ENCODE peak calls at places on chromosomes 11 and 22, in five cellular contexts. V, U, B, L and K are unnamed samples.
A peak's percentile ranks its signal among the peaks of the same experiment; 100 is the strongest.

GRCh38 chr11:45209904-45210699 is 63.7 kb downstream of the PRDM11 start:
- DNase-seq in V (peak; percentile 64), U (peak; percentile 45), L (peak; percentile 53), B (peak; percentile 73), K (no peak)

GRCh38 chr11:67534070-67534679 is 10.9 kb upstream of the CABP2 start:
- DNase-seq in L (no peak), U (no peak), V (no peak), B (no peak), K (no peak)

GRCh38 chr11:95485115-95485900 is 254.3 kb upstream of the SESN3 start:
- DNase-seq in L (no peak), V (no peak), U (no peak), B (no peak), K (no peak)

GRCh38 chr22:23418159-23418788 is 161.8 kb downstream of the IGLL1 start:
- DNase-seq in V (no peak), L (no peak), U (peak; percentile 17), B (no peak), K (no peak)

GRCh38 chr11:128095459-128096096 is 491.8 kb downstream of the ETS1 start:
- DNase-seq in B (no peak), L (no peak), U (no peak), V (no peak), K (no peak)

GRCh38 chr11:1345752-1346513 is 36.5 kb upstream of the TOLLIP start:
- DNase-seq in L (no peak), U (peak; percentile 17), B (peak; percentile 1), V (no peak), K (peak; percentile 62)

GRCh38 chr22:38085056-38085455 is 1.1 kb upstream of the SLC16A8 start:
- DNase-seq in L (no peak), V (no peak), B (no peak), U (no peak), K (no peak)

GRCh38 chr11:107017433-107018227 is 646 bp downstream of the GUCY1A2 start:
- DNase-seq in B (peak; percentile 50), L (no peak), U (no peak), V (peak; percentile 13), K (no peak)

GRCh38 chr11:33147559-33147958 is 13.7 kb downstream of the CSTF3 start:
- DNase-seq in U (no peak), B (no peak), V (no peak), L (no peak), K (no peak)

GRCh38 chr11:95563859-95564258 is 225.7 kb downstream of the FAM76B start:
- DNase-seq in V (no peak), B (no peak), U (no peak), L (no peak), K (no peak)

GRCh38 chr11:130413383-130414106 is 14.9 kb downstream of the ADAMTS8 start:
- DNase-seq in L (no peak), V (no peak), U (no peak), B (no peak), K (no peak)

DNA sequence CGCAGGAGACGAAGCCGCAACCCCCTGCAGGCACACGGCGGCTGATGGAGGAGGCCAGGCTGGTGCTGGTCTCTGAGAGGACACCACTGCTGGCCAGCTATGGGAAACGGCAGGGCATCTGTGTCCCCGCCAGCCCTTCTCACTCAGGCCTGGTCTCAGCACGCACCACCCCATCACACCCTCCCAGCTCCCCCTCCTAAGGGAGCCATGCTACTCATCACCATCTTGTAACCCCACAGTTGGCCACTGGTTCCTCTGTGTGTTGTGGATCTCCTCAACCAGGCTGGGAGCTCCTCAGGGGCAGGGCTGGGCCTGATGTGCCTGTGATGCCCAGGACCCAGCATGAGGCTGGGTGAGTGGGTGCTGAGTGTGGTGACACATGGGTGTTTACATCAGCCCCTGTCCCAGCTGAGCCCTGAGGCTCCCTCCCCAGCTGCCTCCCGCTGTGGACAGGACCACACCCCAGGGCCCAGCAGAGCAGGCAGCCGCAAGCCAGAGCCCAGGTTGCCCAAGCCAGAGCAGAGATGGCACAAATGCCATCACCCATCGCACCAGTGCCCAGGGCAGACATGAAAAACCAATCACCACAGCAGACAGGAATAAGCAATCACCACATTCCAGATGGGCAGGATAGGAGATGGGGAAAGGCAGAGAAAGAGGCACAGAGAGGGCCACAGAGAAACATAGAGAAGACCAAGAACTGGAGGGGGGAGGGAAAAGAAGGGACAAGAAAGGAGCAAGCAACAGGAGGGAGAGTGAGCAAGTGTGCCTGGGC is 8.2 kb downstream of the ARVCF start:
- DNase-seq in U (no peak), V (no peak), L (no peak), B (no peak), K (no peak)
- H3K4me3 ChIP-seq in U (no peak overlapping the region), V (no peak overlapping the region), L (no peak overlapping the region), B (no peak overlapping the region), K (no peak overlapping the region)

DNA sequence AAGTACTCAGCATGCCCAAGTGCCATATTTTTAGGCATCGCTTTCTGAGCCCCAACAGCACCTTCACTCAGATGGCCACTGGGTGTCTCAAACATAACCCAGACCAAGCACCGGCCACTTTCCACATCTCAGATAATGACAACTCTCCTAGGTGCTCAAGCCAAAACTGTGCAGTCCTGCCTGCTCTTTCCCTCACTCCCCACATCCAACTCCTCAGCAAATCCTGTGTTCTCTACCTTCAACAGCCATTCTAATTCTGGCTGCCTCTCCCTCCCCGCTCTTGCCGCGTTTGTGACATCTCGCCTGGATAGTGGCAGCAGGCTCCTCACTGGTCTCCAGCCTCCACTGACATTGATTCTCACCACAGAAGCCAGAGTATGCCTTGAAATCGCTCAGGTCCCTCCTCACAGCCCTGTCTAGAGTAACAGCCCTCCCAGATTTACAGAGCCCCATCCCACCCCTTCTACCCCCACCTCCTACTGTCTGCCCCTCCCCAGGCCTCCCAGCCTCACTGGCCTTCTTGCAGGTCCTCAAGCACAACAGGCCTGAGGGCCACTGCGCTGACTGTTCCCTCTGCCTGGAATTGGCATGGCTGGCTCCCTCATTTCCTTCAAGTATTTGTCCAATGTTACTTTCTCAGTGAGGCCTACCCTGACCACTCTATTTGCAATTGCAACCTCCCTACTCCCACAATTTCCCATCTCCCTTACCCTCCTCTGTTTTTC is 1.3 kb upstream of the PHETA2 start:
- DNase-seq in U (no peak), V (no peak), B (no peak), L (no peak), K (no peak)
- TF ChIP-seq CTCF in U (no peak), V (no peak), B (no peak), L (no peak), K (no peak)

GRCh38 chr11:65113361-65113756 is 1.7 kb downstream of the TM7SF2 start:
- DNase-seq in V (no peak), B (peak; percentile 55), U (no peak), L (no peak), K (no peak)

GRCh38 chr11:65112226-65112550 is 516 bp downstream of the TM7SF2 start:
- DNase-seq in B (no peak), L (no peak), U (no peak), V (no peak), K (no peak)

GRCh38 chr11:65112551-65113360 is 1.1 kb downstream of the TM7SF2 start:
- DNase-seq in V (no peak), U (peak; percentile 75), L (no peak), B (peak; percentile 69), K (no peak)

GRCh38 chr11:65114538-65115171 is 2.8 kb downstream of the ZNHIT2 start:
- DNase-seq in U (no peak), L (no peak), B (peak; percentile 4), V (no peak), K (no peak)

DNA sequence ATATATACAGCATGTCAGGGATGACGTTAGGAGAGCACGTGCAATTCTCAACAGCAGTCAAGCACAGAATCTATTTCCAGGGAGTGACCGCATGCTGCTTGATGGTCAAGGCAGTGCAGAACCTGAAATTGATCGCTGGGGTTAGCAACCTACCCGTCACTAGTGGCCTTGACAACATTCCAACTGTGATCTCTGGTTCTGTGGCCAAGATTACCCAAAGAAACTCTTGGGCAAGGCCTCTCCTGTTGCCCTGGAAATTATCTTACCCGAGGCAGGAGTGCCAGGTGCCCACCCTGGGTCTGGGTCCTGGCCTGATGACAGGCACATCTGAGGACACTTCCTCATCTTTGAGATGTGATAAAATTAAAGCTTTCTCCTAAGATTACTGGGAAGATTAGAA is 2.2 kb downstream of the TM7SF2 start:
- DNase-seq in L (no peak), B (peak; percentile 93), V (no peak), U (no peak), K (no peak)
- TF ChIP-seq POLR2A in L (no peak), B (no peak), V (no peak), U (no peak), K (no peak)

GRCh38 chr11:47233989-47234668 is 14.5 kb downstream of the ACP2 start:
- DNase-seq in V (no peak), U (no peak), B (peak; percentile 58), L (no peak), K (no peak)
- H3K4me3 ChIP-seq in V (no peak overlapping the region), U (peak overlapping the region; percentile 26), B (no peak overlapping the region), L (peak overlapping the region; percentile 17), K (no peak overlapping the region)

GRCh38 chr11:41201156-41201555 is 258.3 kb downstream of the LRRC4C start:
- DNase-seq in V (no peak), U (peak; percentile 26), L (no peak), B (no peak), K (no peak)
- TF ChIP-seq CTCF in V (no peak), U (no peak), L (no peak), B (no peak), K (no peak)